ENCODE peak calls at places on chromosomes 3 and 15, in seven cellular contexts. One of them, this sample, is unnamed.

GRCh38 chr3:193780810-193781472 is 187.9 kb downstream of the OPA1 start:
- DNase-seq in K562: peak
- DNase-seq in endothelial cell of umbilical vein: peak
- DNase-seq in stomach: peak
- DNase-seq in sigmoid colon: peak
- DNase-seq in HCT116: no peak
- DNase-seq in suprapubic skin: peak
- DNase-seq in this sample: peak

GRCh38 chr3:196406806-196407470 is 25.3 kb downstream of the UBXN7 start:
- DNase-seq in K562: no peak
- DNase-seq in endothelial cell of umbilical vein: no peak
- DNase-seq in stomach: no peak
- DNase-seq in sigmoid colon: no peak
- DNase-seq in HCT116: no peak
- DNase-seq in suprapubic skin: no peak
- DNase-seq in this sample: no peak

GRCh38 chr15:49309889-49310288 is 113.2 kb upstream of the FGF7 start:
- DNase-seq in K562: no peak
- DNase-seq in endothelial cell of umbilical vein: no peak
- DNase-seq in stomach: no peak
- DNase-seq in sigmoid colon: no peak
- DNase-seq in HCT116: no peak
- DNase-seq in suprapubic skin: no peak
- DNase-seq in this sample: no peak

GRCh38 chr3:112403101-112403500 is 70.1 kb downstream of the CD200 start:
- DNase-seq in K562: no peak
- DNase-seq in endothelial cell of umbilical vein: no peak
- DNase-seq in stomach: no peak
- DNase-seq in sigmoid colon: no peak
- DNase-seq in HCT116: no peak
- DNase-seq in suprapubic skin: no peak
- DNase-seq in this sample: no peak

GRCh38 chr3:23992051-23992628 is 47.1 kb downstream of the NR1D2 start:
- DNase-seq in K562: no peak
- DNase-seq in endothelial cell of umbilical vein: peak
- DNase-seq in stomach: no peak
- DNase-seq in sigmoid colon: no peak
- DNase-seq in HCT116: no peak
- DNase-seq in suprapubic skin: no peak
- DNase-seq in this sample: no peak

GRCh38 chr15:90002428-90002844 is 1.3 kb downstream of the ZNF710 start:
- DNase-seq in K562: no peak
- DNase-seq in endothelial cell of umbilical vein: peak
- DNase-seq in stomach: no peak
- DNase-seq in sigmoid colon: peak
- DNase-seq in HCT116: no peak
- DNase-seq in suprapubic skin: peak
- DNase-seq in this sample: no peak

GRCh38 chr3:11465744-11466611 is 177.7 kb downstream of the VGLL4 start:
- DNase-seq in K562: no peak
- DNase-seq in endothelial cell of umbilical vein: no peak
- DNase-seq in stomach: no peak
- DNase-seq in sigmoid colon: peak
- DNase-seq in HCT116: no peak
- DNase-seq in suprapubic skin: no peak
- DNase-seq in this sample: no peak

GRCh38 chr3:98504534-98504933 is 7.1 kb downstream of the OR5K2 start:
- DNase-seq in K562: no peak
- DNase-seq in endothelial cell of umbilical vein: no peak
- DNase-seq in stomach: no peak
- DNase-seq in sigmoid colon: no peak
- DNase-seq in HCT116: no peak
- DNase-seq in suprapubic skin: no peak
- DNase-seq in this sample: no peak

DNA sequence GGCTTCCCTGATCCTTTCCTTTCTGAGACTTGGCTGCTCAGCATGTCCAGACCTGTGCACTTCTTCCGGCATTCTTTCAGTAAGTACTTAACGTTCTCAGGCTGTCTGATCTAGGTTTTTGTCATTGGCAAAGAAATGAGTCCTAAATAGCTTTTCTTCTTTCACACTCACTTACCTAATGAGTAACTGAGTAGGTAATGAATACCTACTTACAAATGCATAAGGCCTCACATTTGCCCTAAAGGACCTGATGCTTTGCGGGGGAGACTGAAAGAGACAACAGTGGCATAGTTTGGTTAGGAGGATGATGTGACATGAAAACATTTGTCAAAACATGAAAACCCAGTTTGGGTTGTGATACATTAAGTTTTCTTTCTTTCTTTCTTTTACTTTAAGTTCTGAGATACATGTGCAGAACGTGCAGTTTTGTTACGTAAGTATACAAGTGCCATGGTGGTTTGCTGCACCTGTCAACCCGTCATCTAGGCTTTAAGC is 516.7 kb upstream of the CFAP20DC start:
- DNase-seq in K562: no peak
- DNase-seq in endothelial cell of umbilical vein: no peak
- DNase-seq in stomach: no peak
- DNase-seq in sigmoid colon: no peak
- DNase-seq in HCT116: no peak
- DNase-seq in suprapubic skin: no peak
- DNase-seq in this sample: no peak
- TF ChIP-seq POLR2AphosphoS5 in K562: no peak
- TF ChIP-seq POLR2AphosphoS5 in endothelial cell of umbilical vein: no peak
- TF ChIP-seq POLR2AphosphoS5 in stomach: no peak
- TF ChIP-seq POLR2AphosphoS5 in sigmoid colon: no peak
- TF ChIP-seq POLR2AphosphoS5 in HCT116: no peak
- TF ChIP-seq POLR2AphosphoS5 in suprapubic skin: no peak
- TF ChIP-seq POLR2AphosphoS5 in this sample: no peak

GRCh38 chr3:183356920-183357319 is 71.5 kb downstream of the MCF2L2 start:
- DNase-seq in K562: no peak
- DNase-seq in endothelial cell of umbilical vein: no peak
- DNase-seq in stomach: no peak
- DNase-seq in sigmoid colon: no peak
- DNase-seq in HCT116: no peak
- DNase-seq in suprapubic skin: no peak
- DNase-seq in this sample: no peak

GRCh38 chr3:183359036-183359435 is 69.4 kb downstream of the MCF2L2 start:
- DNase-seq in K562: no peak
- DNase-seq in endothelial cell of umbilical vein: no peak
- DNase-seq in stomach: no peak
- DNase-seq in sigmoid colon: no peak
- DNase-seq in HCT116: no peak
- DNase-seq in suprapubic skin: no peak
- DNase-seq in this sample: no peak

GRCh38 chr3:183357564-183358079 is 70.8 kb downstream of the MCF2L2 start:
- DNase-seq in K562: peak
- DNase-seq in endothelial cell of umbilical vein: peak
- DNase-seq in stomach: no peak
- DNase-seq in sigmoid colon: no peak
- DNase-seq in HCT116: no peak
- DNase-seq in suprapubic skin: no peak
- DNase-seq in this sample: no peak

DNA sequence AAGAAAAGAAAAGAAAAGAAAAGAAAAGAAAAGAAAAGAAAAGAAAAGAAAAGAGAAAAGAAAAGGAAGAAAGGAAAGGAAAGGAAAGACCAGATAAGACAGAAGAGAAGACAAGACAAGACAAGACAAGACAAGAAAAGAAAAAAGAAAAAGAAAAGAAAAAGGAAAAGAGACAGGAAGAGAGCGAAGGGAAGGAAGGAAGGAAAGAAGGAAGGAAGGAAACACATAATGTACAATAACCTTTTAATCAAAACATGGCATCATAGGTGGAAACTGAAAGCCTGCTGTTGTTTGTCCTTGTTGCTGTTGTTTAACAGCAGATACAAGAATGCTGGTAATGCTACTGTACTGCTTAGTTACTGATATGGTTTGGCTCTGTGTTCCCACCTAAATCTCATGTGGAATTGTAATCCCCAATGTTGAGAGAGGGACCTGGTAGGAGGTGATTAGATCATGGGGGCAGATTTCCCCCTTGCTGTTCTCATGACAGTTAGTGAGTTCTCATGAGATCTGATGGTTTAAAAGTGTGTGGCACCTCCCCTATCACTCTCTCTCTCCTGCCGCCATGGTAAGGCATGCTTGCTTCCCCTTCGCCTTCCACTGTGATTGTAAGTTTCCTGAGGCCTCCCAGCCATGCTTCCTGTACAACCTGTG is 67.3 kb downstream of the MCF2L2 start:
- DNase-seq in K562: no peak
- DNase-seq in endothelial cell of umbilical vein: no peak
- DNase-seq in stomach: no peak
- DNase-seq in sigmoid colon: no peak
- DNase-seq in HCT116: no peak
- DNase-seq in suprapubic skin: no peak
- DNase-seq in this sample: no peak
- TF ChIP-seq POLR2A in K562: no peak
- TF ChIP-seq POLR2A in endothelial cell of umbilical vein: no peak
- TF ChIP-seq POLR2A in stomach: no peak
- TF ChIP-seq POLR2A in sigmoid colon: no peak
- TF ChIP-seq POLR2A in HCT116: no peak
- TF ChIP-seq POLR2A in suprapubic skin: no peak
- TF ChIP-seq POLR2A in this sample: no peak

DNA sequence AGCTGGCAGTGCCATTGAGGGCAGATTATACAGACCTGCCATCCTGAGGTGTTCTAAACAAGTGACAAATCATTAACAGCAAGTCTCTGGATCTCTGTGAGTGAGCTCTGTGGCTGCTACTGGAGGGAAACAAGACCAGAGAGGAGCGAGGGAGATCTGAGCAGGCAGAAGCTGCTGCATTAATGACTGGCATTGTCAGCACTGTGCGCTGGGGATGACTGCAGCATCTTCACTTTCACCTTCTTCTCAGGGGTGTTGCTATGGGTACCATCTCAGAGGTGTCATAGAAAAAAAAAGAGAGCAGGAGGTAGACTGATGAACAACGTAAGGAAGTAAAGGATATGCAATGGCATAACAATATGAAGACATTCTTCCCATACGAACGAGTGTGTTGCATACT is 308.4 kb upstream of the DPH6 start:
- DNase-seq in K562: no peak
- DNase-seq in endothelial cell of umbilical vein: no peak
- DNase-seq in stomach: no peak
- DNase-seq in sigmoid colon: no peak
- DNase-seq in HCT116: no peak
- DNase-seq in suprapubic skin: no peak
- DNase-seq in this sample: no peak
- TF ChIP-seq POLR2AphosphoS5 in K562: no peak
- TF ChIP-seq POLR2AphosphoS5 in endothelial cell of umbilical vein: no peak
- TF ChIP-seq POLR2AphosphoS5 in stomach: no peak
- TF ChIP-seq POLR2AphosphoS5 in sigmoid colon: no peak
- TF ChIP-seq POLR2AphosphoS5 in HCT116: no peak
- TF ChIP-seq POLR2AphosphoS5 in suprapubic skin: no peak
- TF ChIP-seq POLR2AphosphoS5 in this sample: no peak

DNA sequence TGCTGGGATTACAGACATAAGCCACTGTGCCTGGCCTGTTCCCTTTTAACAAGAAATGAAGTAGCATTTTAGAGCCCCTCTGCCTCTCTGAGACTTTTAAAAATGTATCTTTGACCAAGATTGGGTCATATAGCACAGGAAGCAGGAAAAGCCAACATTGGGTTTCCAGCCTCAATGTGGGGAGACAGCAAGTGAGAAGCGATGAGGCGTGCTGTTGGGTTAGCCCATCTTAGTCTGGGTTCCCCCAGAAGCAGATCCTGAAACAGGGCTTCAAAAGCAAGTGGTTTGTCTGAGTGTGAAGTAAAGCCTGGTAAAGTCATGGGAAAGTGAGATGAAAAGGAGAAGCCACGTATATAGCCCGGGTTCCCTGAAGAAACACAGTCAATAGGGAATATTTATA is 48.2 kb downstream of the SV2B start:
- DNase-seq in K562: no peak
- DNase-seq in endothelial cell of umbilical vein: no peak
- DNase-seq in stomach: no peak
- DNase-seq in sigmoid colon: no peak
- DNase-seq in HCT116: no peak
- DNase-seq in suprapubic skin: no peak
- DNase-seq in this sample: no peak
- TF ChIP-seq POLR2A in K562: no peak
- TF ChIP-seq POLR2A in endothelial cell of umbilical vein: no peak
- TF ChIP-seq POLR2A in stomach: no peak
- TF ChIP-seq POLR2A in sigmoid colon: no peak
- TF ChIP-seq POLR2A in HCT116: no peak
- TF ChIP-seq POLR2A in suprapubic skin: no peak
- TF ChIP-seq POLR2A in this sample: no peak

GRCh38 chr3:37779289-37780152 is 82.2 kb upstream of the CTDSPL start:
- DNase-seq in K562: peak
- DNase-seq in endothelial cell of umbilical vein: peak
- DNase-seq in stomach: no peak
- DNase-seq in sigmoid colon: no peak
- DNase-seq in HCT116: peak
- DNase-seq in suprapubic skin: no peak
- DNase-seq in this sample: peak
- TF ChIP-seq POLR2AphosphoS5 in K562: no peak
- TF ChIP-seq POLR2AphosphoS5 in endothelial cell of umbilical vein: no peak
- TF ChIP-seq POLR2AphosphoS5 in stomach: peak
- TF ChIP-seq POLR2AphosphoS5 in sigmoid colon: no peak
- TF ChIP-seq POLR2AphosphoS5 in HCT116: no peak
- TF ChIP-seq POLR2AphosphoS5 in suprapubic skin: no peak
- TF ChIP-seq POLR2AphosphoS5 in this sample: no peak